ENCODE peak calls at places on chromosomes 16 and 17, in four cellular contexts. V, X, E and H are unnamed samples.

GRCh38 chr16:85554791-85555548 is 58.2 kb upstream of the GSE1 start:
- DNase-seq in V (peak), X (peak), E (peak), H (no peak)

GRCh38 chr17:19724501-19725420 is 8.4 kb upstream of the SLC47A2 start:
- DNase-seq in V (no peak), X (peak), E (no peak), H (no peak)

GRCh38 chr16:52069866-52070265 is 477.1 kb downstream of the TOX3 start:
- DNase-seq in V (peak), X (no peak), E (no peak), H (no peak)

GRCh38 chr16:80113876-80114574 is 426.8 kb upstream of the DYNLRB2 start:
- DNase-seq in V (no peak), X (no peak), E (no peak), H (no peak)

GRCh38 chr16:89334988-89335802 is 117.7 kb downstream of the ZNF778 start:
- DNase-seq in V (no peak), X (no peak), E (no peak), H (no peak)

GRCh38 chr16:67833035-67833417 is 9.1 kb upstream of the THAP11 start:
- DNase-seq in V (peak), X (no peak), E (peak), H (no peak)

GRCh38 chr17:77869665-77870132 is 88.8 kb upstream of the TNRC6C start:
- DNase-seq in V (no peak), X (no peak), E (no peak), H (no peak)

GRCh38 chr17:1561420-1562177 is 993 bp downstream of the PITPNA start:
- DNase-seq in V (peak), X (no peak), E (no peak), H (no peak)

GRCh38 chr16:9836118-9836736 is 346.0 kb downstream of the GRIN2A start:
- DNase-seq in V (peak), X (no peak), E (no peak), H (no peak)

GRCh38 chr16:88957887-88958577 is 19.0 kb downstream of the CBFA2T3 start:
- DNase-seq in V (no peak), X (no peak), E (no peak), H (no peak)

GRCh38 chr16:74999208-74999682 is 421 bp downstream of the ZNRF1 start:
- DNase-seq in V (peak), X (no peak), E (no peak), H (no peak)

GRCh38 chr17:10661377-10661906 is 4.3 kb upstream of the MYH3 start:
- DNase-seq in V (no peak), X (no peak), E (no peak), H (no peak)

GRCh38 chr17:13230908-13231307 is 213.1 kb upstream of the ELAC2 start:
- DNase-seq in V (no peak), X (no peak), E (no peak), H (no peak)

GRCh38 chr17:56777859-56778258 is 55.9 kb downstream of the C17orf67 start:
- DNase-seq in V (peak), X (no peak), E (no peak), H (no peak)

GRCh38 chr16:8853150-8853549 is 15.7 kb downstream of the CARHSP1 start:
- DNase-seq in V (no peak), X (no peak), E (no peak), H (no peak)

GRCh38 chr17:29376667-29377268 is 13.4 kb upstream of the TAOK1 start:
- DNase-seq in V (peak), X (no peak), E (peak), H (peak)

GRCh38 chr16:20611975-20612471 is 35.9 kb upstream of the ACSM2B start:
- DNase-seq in V (no peak), X (no peak), E (no peak), H (no peak)

GRCh38 chr17:79176792-79177601 is 102.4 kb downstream of the ENGASE start:
- DNase-seq in V (no peak), X (no peak), E (no peak), H (no peak)

GRCh38 chr17:21041753-21042433 is 918 bp downstream of the USP22 start:
- DNase-seq in V (peak), X (peak), E (peak), H (no peak)

GRCh38 chr17:64234961-64235360 is 28.1 kb downstream of the TEX2 start:
- DNase-seq in V (no peak), X (no peak), E (no peak), H (no peak)

GRCh38 chr16:56336071-56336688 is 89.2 kb downstream of the AMFR start:
- DNase-seq in V (no peak), X (no peak), E (no peak), H (no peak)